ENCODE peak calls at places on chromosomes 11 and 22, in eight cellular contexts. M, N, T, L, D, Y, U and A are unnamed samples.

GRCh38 chr11:134661660-134662059 is 249.6 kb upstream of the B3GAT1 start:
- DNase-seq in U (no peak), D (no peak), M (no peak), N (no peak), L (no peak), Y (no peak), T (no peak), A (peak)

GRCh38 chr11:78659326-78660319 is 85.0 kb upstream of the NARS2 start:
- DNase-seq in L (no peak), N (no peak), D (no peak), U (no peak), T (peak), M (no peak), Y (no peak), A (no peak)

GRCh38 chr11:59755701-59756495 is 722 bp downstream of the STX3 start:
- DNase-seq in T (peak), L (peak), Y (peak), D (no peak), N (peak), M (peak), U (peak), A (peak)

GRCh38 chr11:6812391-6813005 is 13.0 kb upstream of the OR6A2 start:
- DNase-seq in T (peak), M (no peak), U (peak), D (peak), N (no peak), L (peak), Y (peak), A (no peak)

GRCh38 chr11:99505319-99505718 is 484.6 kb downstream of the CNTN5 start:
- DNase-seq in N (peak), Y (no peak), T (no peak), L (no peak), M (no peak), D (no peak), U (peak), A (no peak)

GRCh38 chr11:64121637-64122410 is 44.1 kb downstream of the MACROD1 start:
- DNase-seq in M (no peak), D (peak), N (peak), L (no peak), U (peak), T (no peak), Y (no peak), A (no peak)

GRCh38 chr11:120344302-120345004 is 8.2 kb downstream of the ARHGEF12 start:
- DNase-seq in Y (peak), L (no peak), M (peak), N (no peak), U (peak), D (no peak), T (no peak), A (no peak)

GRCh38 chr11:130940706-130941105 is 24.4 kb upstream of the SNX19 start:
- DNase-seq in M (no peak), T (no peak), D (no peak), Y (no peak), U (no peak), L (no peak), N (no peak), A (no peak)

GRCh38 chr11:125170406-125171031 is 6.0 kb downstream of the PKNOX2 start:
- DNase-seq in U (no peak), M (no peak), Y (no peak), L (no peak), N (peak), D (no peak), T (no peak), A (peak)

GRCh38 chr11:10323793-10324170 is 18.9 kb downstream of the ADM start:
- DNase-seq in Y (no peak), L (peak), D (no peak), T (no peak), M (no peak), U (no peak), N (no peak), A (no peak)

GRCh38 chr22:30420401-30421178 is 5.0 kb upstream of the MTFP1 start:
- DNase-seq in L (peak), U (peak), M (no peak), N (peak), Y (no peak), T (no peak), D (no peak), A (no peak)

GRCh38 chr11:10488581-10489443 is 33.7 kb downstream of the AMPD3 start:
- DNase-seq in U (no peak), L (no peak), Y (no peak), N (no peak), D (no peak), T (peak), M (peak), A (peak)

GRCh38 chr11:57402188-57403066 is 12.0 kb upstream of the PRG2 start:
- DNase-seq in D (no peak), M (no peak), Y (no peak), L (peak), U (no peak), T (no peak), N (no peak), A (no peak)

GRCh38 chr11:134587345-134587744 is 175.3 kb upstream of the B3GAT1 start:
- DNase-seq in N (no peak), M (no peak), U (no peak), D (no peak), Y (no peak), L (no peak), T (no peak), A (peak)

GRCh38 chr22:42717197-42717967 is 3.3 kb downstream of the A4GALT start:
- DNase-seq in Y (no peak), M (no peak), L (no peak), N (no peak), U (no peak), T (no peak), D (no peak), A (no peak)

GRCh38 chr11:10373340-10373739 is 68.5 kb downstream of the ADM start:
- DNase-seq in M (no peak), D (no peak), U (no peak), Y (no peak), L (no peak), T (no peak), N (no peak), A (no peak)

GRCh38 chr22:22397292-22397870 is 111.2 kb downstream of the ZNF280B start:
- DNase-seq in M (no peak), L (peak), D (no peak), N (no peak), Y (no peak), U (peak), T (no peak), A (peak)

GRCh38 chr11:34619062-34619516 is 1.8 kb upstream of the EHF start:
- DNase-seq in L (no peak), N (no peak), U (no peak), T (no peak), D (no peak), Y (no peak), M (no peak), A (no peak)

GRCh38 chr11:132942611-132943324 is 589.5 kb downstream of the OPCML start:
- DNase-seq in D (no peak), T (no peak), Y (no peak), U (no peak), M (no peak), L (no peak), N (no peak), A (peak)

GRCh38 chr11:82864268-82864667 is 36.0 kb downstream of the PRCP start:
- DNase-seq in M (peak), U (peak), N (no peak), Y (peak), L (peak), D (no peak), T (peak), A (peak)

GRCh38 chr22:44351685-44352377 is 39.1 kb upstream of the SHISAL1 start:
- DNase-seq in U (peak), M (peak), N (peak), T (peak), L (peak), Y (no peak), D (peak), A (no peak)

GRCh38 chr11:37597776-37598175 is 999.7 kb upstream of the RAG2 start:
- DNase-seq in D (no peak), N (no peak), U (no peak), T (no peak), M (no peak), Y (no peak), L (no peak), A (no peak)

GRCh38 chr22:30292069-30292970 is 3.0 kb upstream of the CASTOR1 start:
- DNase-seq in T (no peak), U (no peak), M (no peak), D (no peak), L (no peak), N (no peak), Y (no peak), A (no peak)

GRCh38 chr11:12094872-12095800 is 15.3 kb upstream of the MICAL2 start:
- DNase-seq in D (no peak), T (peak), U (no peak), Y (no peak), N (no peak), L (peak), M (peak), A (no peak)

GRCh38 chr11:59102259-59102765 is 4.7 kb upstream of the FAM111B start:
- DNase-seq in Y (no peak), T (peak), D (peak), M (peak), L (peak), U (peak), N (no peak), A (peak)

GRCh38 chr22:45632791-45633515 is 38.7 kb upstream of the ATXN10 start:
- DNase-seq in Y (no peak), D (no peak), T (no peak), U (no peak), M (no peak), L (peak), N (no peak), A (no peak)

GRCh38 chr11:61922539-61922938 is 5.2 kb upstream of the RAB3IL1 start:
- DNase-seq in L (no peak), T (no peak), D (no peak), U (peak), Y (no peak), M (peak), N (peak), A (no peak)

GRCh38 chr11:34640050-34640971 is 19.4 kb downstream of the EHF start:
- DNase-seq in D (no peak), U (no peak), T (peak), M (peak), N (no peak), Y (no peak), L (no peak), A (peak)

GRCh38 chr11:2302280-2302843 is 549 bp downstream of the TSPAN32 start:
- DNase-seq in L (no peak), Y (no peak), U (no peak), D (no peak), N (no peak), T (no peak), M (no peak), A (peak)